ENCODE peak calls at places on chromosomes 13 and 19, in eight cellular contexts. A, U, X, L, F, Q, Z and M are unnamed samples.

GRCh38 chr13:83515267-83515666 is 367.0 kb downstream of the SLITRK1 start:
- DNase-seq in Z (no peak), A (peak), U (no peak), F (peak), L (no peak), Q (no peak), X (no peak), M (no peak)

GRCh38 chr19:1752757-1753728 is at the start of gene ONECUT3:
- DNase-seq in L (no peak), U (no peak), X (no peak), Z (no peak), Q (no peak), F (no peak), A (peak), M (no peak)

GRCh38 chr13:20873348-20873747 is 29.2 kb downstream of the XPO4 start:
- DNase-seq in L (no peak), X (no peak), Z (no peak), F (peak), U (no peak), Q (no peak), A (peak), M (no peak)

GRCh38 chr19:48010932-48011758 is 16.7 kb downstream of the ELSPBP1 start:
- DNase-seq in X (no peak), A (no peak), U (no peak), Z (no peak), F (no peak), L (no peak), Q (no peak), M (no peak)

GRCh38 chr19:44869728-44870470 is 21.2 kb upstream of the TOMM40 start:
- DNase-seq in L (no peak), X (no peak), Z (no peak), A (peak), F (peak), U (no peak), Q (no peak), M (no peak)

GRCh38 chr13:92963029-92963428 is 263.6 kb upstream of the GPC6 start:
- DNase-seq in L (no peak), A (peak), Z (no peak), F (no peak), Q (no peak), U (no peak), X (no peak), M (no peak)

GRCh38 chr19:13842294-13843103 is 34.4 kb upstream of the NANOS3 start:
- DNase-seq in Z (peak), A (peak), X (peak), L (no peak), U (peak), F (peak), Q (no peak), M (no peak)

GRCh38 chr19:8206147-8207087 is 2.8 kb upstream of the CERS4 start:
- DNase-seq in F (no peak), X (no peak), L (no peak), Q (no peak), U (no peak), Z (no peak), A (no peak), M (no peak)

GRCh38 chr19:45952691-45953505 is 20.8 kb downstream of the NOVA2 start:
- DNase-seq in Z (peak), U (peak), Q (peak), L (peak), A (peak), X (peak), F (no peak), M (no peak)